ENCODE peak calls at places on chromosomes 1 and 21, in four cellular contexts. P, T, A and S are unnamed samples.

GRCh38 chr1:161071886-161072371 is 2.2 kb upstream of the ARHGAP30 start:
- DNase-seq in A (peak), P (peak), T (no peak), S (peak)

GRCh38 chr1:224378855-224379631 is 22.4 kb downstream of the CNIH4 start:
- DNase-seq in T (no peak), A (peak), P (no peak), S (no peak)

GRCh38 chr1:99919221-99919620 is 50.6 kb upstream of the SLC35A3 start:
- DNase-seq in T (no peak), A (no peak), P (no peak), S (peak)

GRCh38 chr1:31111290-31111951 is 45.9 kb upstream of the PUM1 start:
- DNase-seq in A (no peak), T (peak), P (no peak), S (peak)

GRCh38 chr1:150563340-150564038 is 14.3 kb downstream of the ADAMTSL4 start:
- DNase-seq in P (peak), T (peak), A (peak), S (peak)

GRCh38 chr1:180909005-180909414 is 3.7 kb upstream of the KIAA1614 start:
- DNase-seq in T (no peak), P (peak), A (peak), S (no peak)

GRCh38 chr1:218394416-218394815 is 49.3 kb downstream of the TGFB2 start:
- DNase-seq in P (no peak), T (no peak), A (no peak), S (no peak)

GRCh38 chr1:212951058-212951923 is 950 bp downstream of the VASH2 start:
- DNase-seq in T (no peak), P (no peak), A (no peak), S (no peak)

GRCh38 chr21:26756491-26757159 is 88.6 kb downstream of the ADAMTS1 start:
- DNase-seq in T (peak), A (no peak), P (no peak), S (peak)

GRCh38 chr1:207890136-207890738 is 20.7 kb downstream of the CD34 start:
- DNase-seq in P (no peak), A (peak), T (peak), S (peak)

GRCh38 chr1:198934901-198935301 is 296.1 kb downstream of the PTPRC start:
- DNase-seq in P (no peak), T (peak), A (peak), S (peak)

GRCh38 chr1:26772687-26773086 is 15.1 kb upstream of the PIGV start:
- DNase-seq in A (no peak), P (no peak), T (peak), S (peak)

GRCh38 chr1:224733021-224733911 is 117.1 kb downstream of the CNIH3 start:
- DNase-seq in A (peak), T (peak), P (no peak), S (peak)

GRCh38 chr1:77489910-77490309 is 192.5 kb downstream of the ZZZ3 start:
- DNase-seq in A (no peak), P (no peak), T (peak), S (peak)

GRCh38 chr1:79974659-79975058 is 968.1 kb upstream of the ADGRL4 start:
- DNase-seq in T (no peak), A (no peak), P (no peak), S (no peak)

GRCh38 chr1:29655945-29656866 is 419.9 kb downstream of the PTPRU start:
- DNase-seq in P (no peak), A (no peak), T (peak), S (no peak)

GRCh38 chr1:153357076-153357852 is 390 bp upstream of the S100A9 start:
- DNase-seq in T (no peak), A (no peak), P (no peak), S (no peak)

GRCh38 chr1:198359024-198359653 is 181.3 kb downstream of the ATP6V1G3 start:
- DNase-seq in A (peak), P (peak), T (peak), S (peak)

GRCh38 chr1:109901508-109902145 is 9.0 kb upstream of the CSF1 start:
- DNase-seq in P (no peak), A (peak), T (no peak), S (no peak)

GRCh38 chr1:202762019-202762418 is 46.2 kb downstream of the KDM5B start:
- DNase-seq in P (no peak), A (no peak), T (no peak), S (no peak)

GRCh38 chr1:39214998-39215873 is 10.7 kb downstream of the MACF1 start:
- DNase-seq in T (no peak), A (peak), P (peak), S (no peak)

GRCh38 chr1:81569761-81570160 is 231.0 kb upstream of the ADGRL2 start:
- DNase-seq in T (no peak), A (no peak), P (no peak), S (no peak)

GRCh38 chr1:31155216-31155806 is 84.4 kb downstream of the NKAIN1 start:
- DNase-seq in P (peak), A (peak), T (peak), S (peak)

GRCh38 chr1:226046240-226046639 is 16.3 kb upstream of the H3-3A start:
- DNase-seq in T (peak), A (no peak), P (no peak), S (peak)

GRCh38 chr1:47416319-47417128 is 439 bp downstream of the FOXE3 start:
- DNase-seq in T (no peak), A (no peak), P (no peak), S (no peak)

GRCh38 chr1:69862906-69863305 is 295.2 kb downstream of the LRRC7 start:
- DNase-seq in P (no peak), A (no peak), T (no peak), S (no peak)

GRCh38 chr1:216653001-216653400 is 70.2 kb downstream of the ESRRG start:
- DNase-seq in A (no peak), T (no peak), P (no peak), S (no peak)

GRCh38 chr1:199701731-199702130 is 325.8 kb upstream of the NR5A2 start:
- DNase-seq in P (no peak), A (no peak), T (peak), S (no peak)

GRCh38 chr1:37274491-37274890 is 199.9 kb upstream of the ZC3H12A start:
- DNase-seq in T (no peak), A (no peak), P (no peak), S (no peak)

GRCh38 chr1:25583519-25584370 is 32.8 kb upstream of the MAN1C1 start:
- DNase-seq in T (no peak), A (no peak), P (no peak), S (no peak)

GRCh38 chr1:61388586-61388985 is 306.2 kb downstream of the NFIA start:
- DNase-seq in P (no peak), A (no peak), T (peak), S (peak)

GRCh38 chr21:45994738-45995685 is 13.4 kb downstream of the COL6A1 start:
- DNase-seq in P (no peak), T (no peak), A (no peak), S (no peak)

GRCh38 chr21:34131586-34131985 is 58.2 kb downstream of the MRPS6 start:
- DNase-seq in A (no peak), P (no peak), T (peak), S (no peak)

GRCh38 chr1:27601771-27602509 is 2.0 kb downstream of the AHDC1 start:
- DNase-seq in T (no peak), P (no peak), A (no peak), S (no peak)

GRCh38 chr1:55056632-55056992 is 17.3 kb downstream of the PCSK9 start:
- DNase-seq in P (no peak), A (no peak), T (no peak), S (no peak)

GRCh38 chr1:6486433-6487011 is 4.9 kb downstream of the PLEKHG5 start:
- DNase-seq in P (peak), T (peak), A (peak), S (peak)
- H3K4me3 ChIP-seq in P (no peak), T (no peak), A (no peak), S (no peak)

GRCh38 chr1:155978325-155978972 is at the start of gene ARHGEF2:
- DNase-seq in P (peak), T (peak), A (peak), S (peak)
- TF ChIP-seq CTCF in P (peak), T (peak), A (peak), S (no peak)

GRCh38 chr1:48718696-48719095 is 58.0 kb downstream of the BEND5 start:
- DNase-seq in A (no peak), P (no peak), T (no peak), S (no peak)
- H3K4me3 ChIP-seq in A (no peak), P (no peak), T (no peak), S (no peak)

DNA sequence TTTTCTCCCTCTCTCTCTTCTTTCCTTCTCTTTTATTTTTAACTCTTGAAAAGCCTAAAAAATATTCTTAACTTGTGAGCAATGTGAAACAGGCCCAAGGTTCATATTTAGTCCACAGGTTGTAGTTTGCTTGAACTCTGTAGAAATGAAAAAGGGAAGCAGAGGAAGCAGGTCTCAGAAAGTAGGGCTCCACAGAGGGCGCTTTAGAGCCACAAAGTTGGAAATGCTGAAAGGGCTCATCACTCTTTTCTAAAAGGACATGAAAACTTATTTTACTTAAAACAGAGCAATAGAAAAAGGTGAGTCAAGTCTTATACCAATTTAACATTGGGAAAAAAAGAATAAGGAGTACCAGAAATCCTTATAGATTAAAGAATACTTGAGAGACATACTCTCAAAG is 247.0 kb downstream of the USP25 start:
- DNase-seq in P (no peak), A (no peak), T (no peak), S (peak)
- TF ChIP-seq CTCF in P (peak), A (no peak), T (peak), S (peak)

GRCh38 chr1:8711873-8712412 is 105.5 kb downstream of the RERE start:
- DNase-seq in A (no peak), P (peak), T (no peak), S (no peak)
- H3K4me3 ChIP-seq in A (no peak), P (peak), T (no peak), S (no peak)

GRCh38 chr1:74732960-74733615 is at the start of the genes CRYZ and TYW3:
- DNase-seq in A (peak), T (peak), P (peak), S (peak)
- TF ChIP-seq CTCF in A (no peak), T (no peak), P (no peak), S (no peak)

GRCh38 chr1:159946242-159947187 is 1.1 kb upstream of the IGSF9 start:
- DNase-seq in P (no peak), T (no peak), A (no peak), S (peak)
- H3K4me3 ChIP-seq in P (peak), T (no peak), A (no peak), S (no peak)

GRCh38 chr1:65963161-65963888 is 170.6 kb downstream of the PDE4B start:
- DNase-seq in P (no peak), T (no peak), A (no peak), S (no peak)

GRCh38 chr1:65959896-65960295 is 167.2 kb downstream of the PDE4B start:
- DNase-seq in P (no peak), A (no peak), T (peak), S (no peak)

GRCh38 chr1:65964123-65964522 is 171.4 kb downstream of the PDE4B start:
- DNase-seq in A (no peak), T (no peak), P (no peak), S (no peak)

GRCh38 chr1:65965112-65965511 is 172.4 kb downstream of the PDE4B start:
- DNase-seq in P (no peak), T (no peak), A (no peak), S (no peak)

DNA sequence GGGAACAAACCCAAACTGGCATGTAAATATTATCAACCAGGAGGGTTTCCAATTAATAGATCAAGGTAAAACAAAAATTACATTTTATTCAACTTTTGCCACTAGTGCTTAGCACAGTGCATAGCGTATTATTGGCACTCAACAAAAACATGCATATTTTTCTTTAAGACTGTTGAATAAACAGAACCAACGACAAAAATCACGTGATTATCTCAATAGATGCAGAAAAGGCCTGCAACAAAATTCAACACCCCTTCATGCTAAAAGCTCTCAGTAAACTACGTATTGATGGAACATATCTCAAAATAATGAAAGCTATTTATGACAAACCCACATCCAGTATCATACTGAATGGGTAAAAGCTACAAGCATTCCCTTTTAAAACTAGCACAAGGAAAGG is 172.9 kb downstream of the PDE4B start:
- DNase-seq in A (no peak), T (no peak), P (no peak), S (no peak)
- TF ChIP-seq CTCF in A (no peak), T (no peak), P (no peak), S (no peak)

GRCh38 chr1:220300442-220301121 is 28.3 kb upstream of the RAB3GAP2 start:
- DNase-seq in A (no peak), T (peak), P (peak), S (peak)
- H3K4me3 ChIP-seq in A (no peak), T (no peak), P (peak), S (no peak)